ENCODE peak calls at places on chromosomes 7 and 10, in five cellular contexts. C is ovary; T is kidney epithelial cell; L is CD4-positive, alpha-beta T cell; Q is GM23338. H is an unnamed sample.

GRCh38 chr7:77799078-77799964 is 748 bp downstream of the PHTF2 start:
- DNase-seq in L (no peak), T (no peak), Q (peak), C (peak), H (peak)

GRCh38 chr10:74058658-74059057 is 60.7 kb downstream of the VCL start:
- DNase-seq in T (no peak), C (no peak), Q (no peak), L (no peak), H (no peak)

GRCh38 chr7:5532520-5533335 is 109.1 kb upstream of the TNRC18 start:
- DNase-seq in Q (peak), C (peak), L (peak), T (no peak), H (no peak)

GRCh38 chr10:71766717-71767419 is 6.5 kb downstream of the VSIR start:
- DNase-seq in Q (no peak), L (no peak), T (peak), C (peak), H (no peak)

GRCh38 chr10:84352251-84352842 is 24.0 kb downstream of the CCSER2 start:
- DNase-seq in T (no peak), Q (peak), C (peak), L (peak), H (no peak)

GRCh38 chr10:69801094-69801433 is 642 bp upstream of the COL13A1 start:
- DNase-seq in T (no peak), C (no peak), L (no peak), Q (peak), H (peak)

GRCh38 chr10:79346388-79347225 is 662 bp upstream of the PPIF start:
- DNase-seq in T (no peak), L (no peak), Q (peak), C (peak), H (no peak)

GRCh38 chr7:37230221-37230620 is 218.4 kb downstream of the ELMO1 start:
- DNase-seq in T (no peak), L (no peak), C (no peak), Q (no peak), H (no peak)

GRCh38 chr10:113386005-113386404 is 166.8 kb upstream of the HABP2 start:
- DNase-seq in Q (no peak), T (no peak), C (no peak), L (no peak), H (no peak)

GRCh38 chr7:77327932-77328628 is 88.1 kb downstream of the GSAP start:
- DNase-seq in L (no peak), Q (no peak), C (no peak), T (no peak), H (no peak)

GRCh38 chr10:127968659-127969058 is 61.8 kb downstream of the PTPRE start:
- DNase-seq in C (no peak), Q (no peak), T (no peak), L (no peak), H (no peak)

GRCh38 chr10:117399341-117400196 is 24.3 kb upstream of the PDZD8 start:
- DNase-seq in L (no peak), Q (no peak), C (no peak), T (no peak), H (no peak)

GRCh38 chr10:99855479-99856071 is 73.1 kb downstream of the ABCC2 start:
- DNase-seq in C (no peak), T (no peak), L (no peak), Q (no peak), H (no peak)

GRCh38 chr10:99860466-99860865 is 78.0 kb downstream of the ABCC2 start:
- DNase-seq in L (no peak), C (no peak), Q (no peak), T (no peak), H (no peak)

GRCh38 chr10:99858849-99859248 is 76.4 kb downstream of the ABCC2 start:
- DNase-seq in Q (no peak), L (no peak), T (no peak), C (no peak), H (no peak)

GRCh38 chr10:99854860-99855259 is 72.4 kb downstream of the ABCC2 start:
- DNase-seq in Q (peak), C (peak), T (peak), L (no peak), H (no peak)

DNA sequence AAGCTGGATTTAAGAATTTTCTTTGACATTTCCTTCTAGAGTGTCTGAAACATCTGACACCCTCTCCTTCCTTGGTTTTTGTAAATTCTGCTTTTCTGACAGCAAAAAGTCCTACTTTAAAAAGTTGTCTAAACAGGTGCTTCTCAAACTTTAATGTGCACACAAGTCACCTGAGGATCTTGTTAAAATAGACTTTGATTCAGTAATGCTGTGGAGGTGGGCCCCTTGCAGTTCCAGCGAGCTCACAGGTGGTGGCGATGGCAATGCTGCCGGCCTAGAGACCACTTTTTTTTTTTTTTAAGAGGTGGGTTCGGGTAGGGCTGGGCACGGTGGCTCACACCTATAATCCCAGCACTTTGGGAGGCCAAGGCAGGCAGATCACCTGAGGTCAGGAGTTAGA is 77.1 kb downstream of the ABCC2 start:
- DNase-seq in T (no peak), C (no peak), L (no peak), Q (peak), H (no peak)
- TF ChIP-seq CTCF in T (peak), C (no peak), L (no peak), Q (peak), H (peak)

GRCh38 chr10:125734823-125735222 is 15.3 kb downstream of the EDRF1 start:
- DNase-seq in Q (peak), L (no peak), C (no peak), T (no peak), H (no peak)
- TF ChIP-seq CTCF in Q (peak), L (no peak), C (no peak), T (no peak), H (peak)

DNA sequence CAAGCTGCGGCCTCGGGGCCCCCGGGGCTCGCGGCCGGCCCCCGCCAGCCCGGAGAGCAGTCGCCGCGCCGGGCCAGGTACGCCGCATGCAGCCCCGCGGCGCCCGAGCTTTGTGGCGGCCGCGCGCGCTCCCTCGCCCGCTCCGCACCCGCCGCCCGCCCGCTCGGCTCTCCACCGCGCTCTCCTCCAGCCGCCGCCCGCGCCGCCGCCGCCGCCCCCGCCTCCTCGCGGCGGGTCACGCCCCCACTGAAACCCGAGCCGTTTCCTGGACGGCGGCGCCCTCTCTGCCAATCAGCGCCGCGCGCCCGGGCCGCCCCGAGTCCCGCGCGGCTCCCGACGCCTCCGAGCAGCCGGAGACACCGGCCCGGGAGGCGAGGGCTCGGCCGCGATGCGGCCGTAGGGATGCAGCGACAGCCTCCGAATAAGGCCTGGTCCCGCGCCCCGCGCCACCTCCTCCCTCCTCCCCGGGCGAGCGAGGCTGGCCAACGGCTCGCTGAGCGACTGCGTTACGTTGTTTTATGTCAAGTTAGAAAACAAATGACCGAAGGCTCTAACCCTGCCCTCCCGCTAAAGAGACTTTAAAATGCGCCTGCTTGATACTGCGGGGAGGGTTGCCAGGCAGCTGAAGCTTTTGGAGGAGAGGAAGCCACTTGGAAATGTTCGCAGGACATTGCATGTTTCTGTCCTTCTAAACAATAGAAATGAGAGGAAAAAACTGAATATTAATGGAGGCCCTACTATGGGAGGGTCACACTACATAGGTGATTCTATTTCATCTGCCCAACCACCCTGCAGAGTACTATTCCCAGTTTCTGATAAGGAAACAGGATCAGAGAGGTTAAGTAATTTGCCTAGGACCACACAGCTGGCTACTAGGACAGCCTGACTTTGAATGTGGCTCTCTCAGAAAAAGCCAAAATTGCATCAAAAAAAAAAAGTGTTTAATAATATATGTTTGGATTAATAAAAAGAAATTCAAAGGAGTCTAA is at the start of gene FGFR2:
- DNase-seq in C (peak), T (no peak), L (no peak), Q (peak), H (peak)
- TF ChIP-seq CTCF in C (no peak), T (no peak), L (no peak), Q (no peak), H (no peak)

GRCh38 chr10:37146443-37146842 is 21.0 kb downstream of the ANKRD30A start:
- DNase-seq in Q (no peak), T (no peak), L (no peak), C (no peak), H (no peak)
- TF ChIP-seq CTCF in Q (no peak), T (no peak), L (no peak), C (no peak), H (no peak)

GRCh38 chr7:85023066-85023687 is 163.7 kb downstream of the SEMA3D start:
- DNase-seq in Q (peak), T (no peak), L (no peak), C (no peak), H (peak)
- TF ChIP-seq CTCF in Q (peak), T (peak), L (peak), C (peak), H (peak)

GRCh38 chr7:54546081-54546985 is 4.2 kb downstream of the VSTM2A start:
- DNase-seq in L (no peak), C (no peak), Q (peak), T (no peak), H (peak)
- TF ChIP-seq CTCF in L (no peak), C (no peak), Q (peak), T (peak), H (peak)

DNA sequence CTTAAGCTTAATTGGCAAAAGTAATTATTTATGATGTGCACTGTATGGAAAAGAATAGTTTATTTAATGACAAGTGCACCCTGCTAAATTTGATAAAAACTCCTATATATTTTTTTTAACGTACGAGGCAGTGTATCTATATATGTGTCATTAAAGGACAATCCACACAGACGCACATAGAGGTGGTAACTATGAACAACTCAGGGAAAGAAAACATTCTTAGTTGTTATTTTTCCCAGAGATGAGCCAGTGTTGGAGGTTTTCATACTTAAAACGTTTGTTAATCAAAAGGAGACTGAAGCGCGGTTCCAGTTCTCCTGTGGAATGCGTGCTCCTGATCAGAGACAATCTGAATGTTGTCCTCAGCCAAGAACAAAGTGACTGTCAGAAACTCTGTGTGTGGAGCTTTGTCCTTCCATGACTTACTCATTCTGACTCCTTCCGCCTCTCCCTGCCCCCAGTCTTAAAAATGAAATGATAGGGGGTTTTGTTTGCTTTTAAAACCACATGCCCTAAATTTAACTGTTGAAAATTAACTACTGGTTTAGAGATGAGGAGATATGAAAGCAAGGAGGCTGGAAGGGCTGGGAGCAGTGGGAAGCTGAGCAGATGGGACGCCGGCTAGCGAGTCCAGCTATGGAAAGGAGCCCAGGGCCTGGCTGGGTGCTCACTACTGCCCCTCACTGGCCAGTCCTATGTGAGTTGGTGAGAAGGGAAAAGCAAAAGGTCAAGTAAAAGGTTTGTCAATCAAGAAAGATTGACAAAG is 99.6 kb downstream of the SVIL start:
- DNase-seq in T (peak), Q (peak), C (peak), L (no peak), H (peak)
- TF ChIP-seq CTCF in T (peak), Q (peak), C (peak), L (no peak), H (peak)

GRCh38 chr10:88565072-88565471 is 18.0 kb downstream of the RNLS start:
- DNase-seq in C (no peak), L (no peak), T (no peak), Q (peak), H (no peak)
- TF ChIP-seq CTCF in C (no peak), L (peak), T (peak), Q (peak), H (peak)

H was measured in progenitor cell of endocrine pancreas.